ENCODE peak calls at places on chromosomes 6 and 20, in seven cellular contexts. One of them, this sample, is unnamed.

GRCh38 chr6:108250240-108250866 is 10.5 kb downstream of the SNX3 start:
- DNase-seq in upper lobe of right lung: no peak
- DNase-seq in GM23248: peak
- DNase-seq in AG09309: no peak
- DNase-seq in left ventricle myocardium inferior: no peak
- DNase-seq in thyroid gland: no peak
- DNase-seq in OCI-LY7: peak
- DNase-seq in this sample: no peak

GRCh38 chr6:142850653-142851434 is 94.1 kb downstream of the HIVEP2 start:
- DNase-seq in AG09309: no peak
- DNase-seq in thyroid gland: no peak
- DNase-seq in upper lobe of right lung: no peak
- DNase-seq in GM23248: peak
- DNase-seq in OCI-LY7: peak
- DNase-seq in left ventricle myocardium inferior: no peak
- DNase-seq in this sample: no peak

GRCh38 chr6:1917628-1918371 is 308.1 kb downstream of the FOXC1 start:
- DNase-seq in GM23248: peak
- DNase-seq in thyroid gland: no peak
- DNase-seq in OCI-LY7: no peak
- DNase-seq in AG09309: no peak
- DNase-seq in left ventricle myocardium inferior: no peak
- DNase-seq in upper lobe of right lung: no peak
- DNase-seq in this sample: no peak

GRCh38 chr20:2937902-2938301 is 64.6 kb downstream of the PTPRA start:
- DNase-seq in OCI-LY7: no peak
- DNase-seq in thyroid gland: no peak
- DNase-seq in left ventricle myocardium inferior: no peak
- DNase-seq in GM23248: no peak
- DNase-seq in AG09309: no peak
- DNase-seq in upper lobe of right lung: no peak
- DNase-seq in this sample: no peak

GRCh38 chr6:72755752-72756151 is 133.9 kb downstream of the KCNQ5 start:
- DNase-seq in GM23248: no peak
- DNase-seq in thyroid gland: no peak
- DNase-seq in upper lobe of right lung: no peak
- DNase-seq in OCI-LY7: no peak
- DNase-seq in AG09309: no peak
- DNase-seq in left ventricle myocardium inferior: no peak
- DNase-seq in this sample: no peak

GRCh38 chr6:140344149-140344913 is 969.9 kb upstream of the CITED2 start:
- DNase-seq in thyroid gland: no peak
- DNase-seq in upper lobe of right lung: no peak
- DNase-seq in left ventricle myocardium inferior: no peak
- DNase-seq in OCI-LY7: no peak
- DNase-seq in GM23248: peak
- DNase-seq in AG09309: peak
- DNase-seq in this sample: no peak

GRCh38 chr6:13413906-13414555 is 73.4 kb downstream of the GFOD1 start:
- DNase-seq in OCI-LY7: no peak
- DNase-seq in upper lobe of right lung: no peak
- DNase-seq in thyroid gland: no peak
- DNase-seq in GM23248: peak
- DNase-seq in left ventricle myocardium inferior: peak
- DNase-seq in AG09309: no peak
- DNase-seq in this sample: no peak

GRCh38 chr6:107815846-107816245 is 8.3 kb downstream of the SCML4 start:
- DNase-seq in left ventricle myocardium inferior: no peak
- DNase-seq in OCI-LY7: no peak
- DNase-seq in AG09309: no peak
- DNase-seq in thyroid gland: no peak
- DNase-seq in upper lobe of right lung: no peak
- DNase-seq in GM23248: no peak
- DNase-seq in this sample: no peak

GRCh38 chr6:5205877-5206840 is 54.6 kb downstream of the LYRM4 start:
- DNase-seq in GM23248: peak
- DNase-seq in left ventricle myocardium inferior: peak
- DNase-seq in thyroid gland: peak
- DNase-seq in OCI-LY7: no peak
- DNase-seq in AG09309: peak
- DNase-seq in upper lobe of right lung: no peak
- DNase-seq in this sample: no peak

GRCh38 chr20:48921883-48922867 is 664 bp downstream of the ARFGEF2 start:
- DNase-seq in OCI-LY7: peak
- DNase-seq in left ventricle myocardium inferior: peak
- DNase-seq in GM23248: peak
- DNase-seq in upper lobe of right lung: no peak
- DNase-seq in thyroid gland: peak
- DNase-seq in AG09309: no peak
- DNase-seq in this sample: no peak

GRCh38 chr20:37524859-37525708 is 2.6 kb downstream of the BLCAP start:
- DNase-seq in GM23248: peak
- DNase-seq in upper lobe of right lung: no peak
- DNase-seq in AG09309: no peak
- DNase-seq in left ventricle myocardium inferior: no peak
- DNase-seq in thyroid gland: no peak
- DNase-seq in OCI-LY7: no peak
- DNase-seq in this sample: no peak

GRCh38 chr6:140806431-140806830 is 1326.3 kb upstream of the GJE1 start:
- DNase-seq in upper lobe of right lung: no peak
- DNase-seq in thyroid gland: no peak
- DNase-seq in AG09309: no peak
- DNase-seq in GM23248: no peak
- DNase-seq in OCI-LY7: no peak
- DNase-seq in left ventricle myocardium inferior: no peak
- DNase-seq in this sample: no peak

GRCh38 chr6:100346828-100347227 is 117.9 kb downstream of the SIM1 start:
- DNase-seq in left ventricle myocardium inferior: no peak
- DNase-seq in upper lobe of right lung: no peak
- DNase-seq in thyroid gland: no peak
- DNase-seq in GM23248: peak
- DNase-seq in AG09309: no peak
- DNase-seq in OCI-LY7: no peak
- DNase-seq in this sample: no peak

GRCh38 chr6:45838996-45839395 is 176.7 kb downstream of the CLIC5 start:
- DNase-seq in GM23248: no peak
- DNase-seq in thyroid gland: no peak
- DNase-seq in upper lobe of right lung: no peak
- DNase-seq in left ventricle myocardium inferior: no peak
- DNase-seq in OCI-LY7: no peak
- DNase-seq in AG09309: no peak
- DNase-seq in this sample: no peak

GRCh38 chr6:84623956-84624680 is 140.3 kb downstream of the TBX18 start:
- DNase-seq in left ventricle myocardium inferior: peak
- DNase-seq in thyroid gland: no peak
- DNase-seq in GM23248: peak
- DNase-seq in OCI-LY7: no peak
- DNase-seq in upper lobe of right lung: no peak
- DNase-seq in AG09309: no peak
- DNase-seq in this sample: no peak

GRCh38 chr6:130376921-130377320 is 11.1 kb downstream of the TMEM200A start:
- DNase-seq in thyroid gland: no peak
- DNase-seq in AG09309: no peak
- DNase-seq in left ventricle myocardium inferior: no peak
- DNase-seq in upper lobe of right lung: no peak
- DNase-seq in OCI-LY7: no peak
- DNase-seq in GM23248: no peak
- DNase-seq in this sample: no peak

GRCh38 chr20:8366303-8366923 is 234.3 kb downstream of the PLCB1 start:
- DNase-seq in upper lobe of right lung: no peak
- DNase-seq in AG09309: no peak
- DNase-seq in thyroid gland: no peak
- DNase-seq in GM23248: no peak
- DNase-seq in left ventricle myocardium inferior: no peak
- DNase-seq in OCI-LY7: no peak
- DNase-seq in this sample: no peak

GRCh38 chr6:52663120-52663934 is 7.6 kb upstream of the TMEM14A start:
- DNase-seq in upper lobe of right lung: no peak
- DNase-seq in GM23248: peak
- DNase-seq in AG09309: peak
- DNase-seq in OCI-LY7: peak
- DNase-seq in left ventricle myocardium inferior: no peak
- DNase-seq in thyroid gland: peak
- DNase-seq in this sample: peak

GRCh38 chr6:34934516-34934915 is 45.5 kb downstream of the ANKS1A start:
- DNase-seq in GM23248: no peak
- DNase-seq in AG09309: no peak
- DNase-seq in upper lobe of right lung: peak
- DNase-seq in thyroid gland: peak
- DNase-seq in left ventricle myocardium inferior: peak
- DNase-seq in OCI-LY7: no peak
- DNase-seq in this sample: no peak

GRCh38 chr6:54717849-54718455 is 128.6 kb upstream of the FAM83B start:
- DNase-seq in AG09309: no peak
- DNase-seq in thyroid gland: peak
- DNase-seq in GM23248: peak
- DNase-seq in upper lobe of right lung: no peak
- DNase-seq in OCI-LY7: peak
- DNase-seq in left ventricle myocardium inferior: no peak
- DNase-seq in this sample: peak

DNA sequence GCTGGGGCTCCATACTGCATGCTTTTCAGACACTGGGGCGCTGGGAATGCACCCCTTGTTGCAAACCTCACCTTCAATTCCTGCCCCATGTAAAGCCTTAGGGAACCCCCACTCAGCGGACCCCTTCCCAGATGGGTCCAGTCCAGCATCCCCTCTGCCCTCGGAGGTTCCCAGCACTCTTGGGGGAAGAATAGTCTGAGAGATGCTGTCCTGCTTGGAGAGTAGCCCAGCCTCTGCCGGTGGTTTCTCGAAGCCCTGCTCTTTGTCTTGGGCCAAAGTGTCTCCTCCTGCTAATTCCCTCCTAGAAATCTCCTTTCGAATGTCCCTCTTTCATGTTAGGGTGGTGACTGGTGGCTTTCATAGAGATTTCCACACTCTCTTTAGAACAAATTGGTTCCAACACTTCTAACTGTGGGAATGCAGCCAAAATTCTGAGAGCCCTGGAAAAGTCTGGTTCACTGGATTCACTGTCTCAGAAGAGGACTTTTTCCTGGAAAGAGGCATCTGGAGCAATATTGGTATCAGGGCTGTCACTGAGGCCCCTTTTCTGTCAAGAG is 24.9 kb upstream of the SULF2 start:
- DNase-seq in thyroid gland: no peak
- DNase-seq in left ventricle myocardium inferior: no peak
- DNase-seq in upper lobe of right lung: no peak
- DNase-seq in OCI-LY7: no peak
- DNase-seq in GM23248: no peak
- DNase-seq in AG09309: no peak
- DNase-seq in this sample: no peak
- H3K4me3 ChIP-seq in thyroid gland: no peak
- H3K4me3 ChIP-seq in left ventricle myocardium inferior: no peak
- H3K4me3 ChIP-seq in upper lobe of right lung: no peak
- H3K4me3 ChIP-seq in OCI-LY7: no peak
- H3K4me3 ChIP-seq in GM23248: no peak
- H3K4me3 ChIP-seq in AG09309: no peak
- H3K4me3 ChIP-seq in this sample: no peak

GRCh38 chr6:161138545-161139303 is 135.1 kb downstream of the AGPAT4 start:
- DNase-seq in thyroid gland: no peak
- DNase-seq in left ventricle myocardium inferior: no peak
- DNase-seq in AG09309: no peak
- DNase-seq in OCI-LY7: no peak
- DNase-seq in upper lobe of right lung: no peak
- DNase-seq in GM23248: no peak
- DNase-seq in this sample: no peak

GRCh38 chr6:161140554-161140875 is 133.3 kb downstream of the AGPAT4 start:
- DNase-seq in upper lobe of right lung: no peak
- DNase-seq in AG09309: no peak
- DNase-seq in left ventricle myocardium inferior: no peak
- DNase-seq in GM23248: no peak
- DNase-seq in thyroid gland: no peak
- DNase-seq in OCI-LY7: no peak
- DNase-seq in this sample: no peak

GRCh38 chr6:161141173-161141572 is 132.7 kb downstream of the AGPAT4 start:
- DNase-seq in left ventricle myocardium inferior: no peak
- DNase-seq in thyroid gland: no peak
- DNase-seq in AG09309: no peak
- DNase-seq in GM23248: no peak
- DNase-seq in upper lobe of right lung: no peak
- DNase-seq in OCI-LY7: no peak
- DNase-seq in this sample: no peak

GRCh38 chr6:161139304-161139765 is 134.5 kb downstream of the AGPAT4 start:
- DNase-seq in left ventricle myocardium inferior: no peak
- DNase-seq in GM23248: no peak
- DNase-seq in thyroid gland: no peak
- DNase-seq in AG09309: no peak
- DNase-seq in upper lobe of right lung: no peak
- DNase-seq in OCI-LY7: no peak
- DNase-seq in this sample: no peak

GRCh38 chr6:161139766-161140553 is 133.9 kb downstream of the AGPAT4 start:
- DNase-seq in GM23248: peak
- DNase-seq in upper lobe of right lung: no peak
- DNase-seq in AG09309: no peak
- DNase-seq in left ventricle myocardium inferior: peak
- DNase-seq in thyroid gland: no peak
- DNase-seq in OCI-LY7: no peak
- DNase-seq in this sample: no peak
- H3K4me3 ChIP-seq in GM23248: no peak
- H3K4me3 ChIP-seq in upper lobe of right lung: no peak
- H3K4me3 ChIP-seq in AG09309: no peak
- H3K4me3 ChIP-seq in left ventricle myocardium inferior: no peak
- H3K4me3 ChIP-seq in thyroid gland: no peak
- H3K4me3 ChIP-seq in OCI-LY7: no peak
- H3K4me3 ChIP-seq in this sample: no peak

DNA sequence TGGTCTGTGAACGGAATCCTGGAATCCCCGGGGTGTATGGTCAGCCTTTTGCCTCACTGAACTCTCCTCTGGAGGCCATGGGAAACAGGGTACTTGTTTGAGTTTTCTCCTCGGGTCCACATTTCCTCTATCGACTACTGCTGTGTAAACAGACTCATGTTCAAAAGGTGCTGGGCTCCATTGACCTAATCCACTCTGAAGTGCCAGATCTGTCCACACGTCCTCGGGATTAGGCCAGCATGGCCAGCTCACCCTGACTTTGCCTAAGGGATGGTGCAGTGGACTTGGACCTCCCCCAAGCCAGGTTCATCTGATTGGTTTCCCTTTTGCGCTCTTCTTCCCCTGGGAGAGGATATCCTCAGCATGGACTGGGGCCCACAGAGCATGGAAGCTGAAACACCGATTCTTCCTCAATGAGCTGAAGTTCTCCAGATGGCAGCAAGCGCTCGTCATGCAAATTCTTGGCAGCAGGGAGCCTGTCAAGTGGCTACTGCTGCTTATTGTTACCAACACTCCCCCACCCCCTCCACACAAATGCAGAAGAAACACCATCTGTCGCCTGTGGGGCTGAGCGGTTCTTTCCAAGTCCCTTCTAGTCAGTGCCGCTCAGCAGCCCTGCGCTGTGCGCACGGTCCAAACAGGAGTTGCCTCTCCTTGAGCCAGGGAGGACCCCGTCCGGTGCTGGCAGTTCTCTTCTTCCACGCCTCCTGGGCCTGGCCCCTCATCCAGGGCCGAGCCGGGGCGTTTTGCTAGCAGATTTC is 292.6 kb upstream of the MARCKS start:
- DNase-seq in AG09309: peak
- DNase-seq in OCI-LY7: no peak
- DNase-seq in GM23248: peak
- DNase-seq in left ventricle myocardium inferior: peak
- DNase-seq in thyroid gland: peak
- DNase-seq in upper lobe of right lung: peak
- DNase-seq in this sample: peak
- H3K4me3 ChIP-seq in AG09309: peak
- H3K4me3 ChIP-seq in OCI-LY7: no peak
- H3K4me3 ChIP-seq in GM23248: peak
- H3K4me3 ChIP-seq in left ventricle myocardium inferior: peak
- H3K4me3 ChIP-seq in thyroid gland: no peak
- H3K4me3 ChIP-seq in upper lobe of right lung: peak
- H3K4me3 ChIP-seq in this sample: no peak

GRCh38 chr6:41937472-41937871 is 4.1 kb downstream of the CCND3 start:
- DNase-seq in upper lobe of right lung: no peak
- DNase-seq in AG09309: no peak
- DNase-seq in GM23248: no peak
- DNase-seq in left ventricle myocardium inferior: no peak
- DNase-seq in OCI-LY7: no peak
- DNase-seq in thyroid gland: no peak
- DNase-seq in this sample: no peak
- H3K4me3 ChIP-seq in upper lobe of right lung: no peak
- H3K4me3 ChIP-seq in AG09309: no peak
- H3K4me3 ChIP-seq in GM23248: no peak
- H3K4me3 ChIP-seq in left ventricle myocardium inferior: peak
- H3K4me3 ChIP-seq in OCI-LY7: peak
- H3K4me3 ChIP-seq in thyroid gland: no peak
- H3K4me3 ChIP-seq in this sample: no peak

This sample was measured in GM12864.